ENCODE peak calls at places on chromosomes 6 and 20, in five cellular contexts. One of them, this sample, is unnamed.

GRCh38 chr6:162151050-162151658 is 576.4 kb downstream of the PRKN start:
- DNase-seq in endodermal cell: no peak
- DNase-seq in IMR-90: no peak
- DNase-seq in mammary epithelial cell: no peak
- DNase-seq in fibroblast of lung: peak; percentile 61
- DNase-seq in this sample: no peak

GRCh38 chr6:42727084-42727601 is 4.7 kb upstream of the PRPH2 start:
- DNase-seq in mammary epithelial cell: no peak
- DNase-seq in IMR-90: peak; percentile 21
- DNase-seq in fibroblast of lung: peak; percentile 47
- DNase-seq in endodermal cell: no peak
- DNase-seq in this sample: peak; percentile 40

GRCh38 chr6:163415620-163416379 is 1.3 kb downstream of the QKI start:
- DNase-seq in mammary epithelial cell: peak; percentile 56
- DNase-seq in endodermal cell: peak; percentile 72
- DNase-seq in fibroblast of lung: peak; percentile 66
- DNase-seq in IMR-90: peak; percentile 52
- DNase-seq in this sample: no peak

GRCh38 chr6:104789770-104790190 is 69.9 kb downstream of the HACE1 start:
- DNase-seq in fibroblast of lung: peak; percentile 58
- DNase-seq in mammary epithelial cell: peak; percentile 46
- DNase-seq in endodermal cell: no peak
- DNase-seq in IMR-90: peak; percentile 55
- DNase-seq in this sample: no peak

GRCh38 chr6:134060491-134061106 is 8.2 kb upstream of the SLC2A12 start:
- DNase-seq in mammary epithelial cell: no peak
- DNase-seq in IMR-90: peak; percentile 79
- DNase-seq in fibroblast of lung: peak; percentile 60
- DNase-seq in endodermal cell: peak; percentile 66
- DNase-seq in this sample: no peak

GRCh38 chr6:145036848-145037567 is 698.3 kb downstream of the EPM2A start:
- DNase-seq in fibroblast of lung: no peak
- DNase-seq in endodermal cell: no peak
- DNase-seq in IMR-90: peak; percentile 19
- DNase-seq in mammary epithelial cell: peak; percentile 14
- DNase-seq in this sample: no peak

GRCh38 chr20:20875716-20876115 is 163.3 kb upstream of the RALGAPA2 start:
- DNase-seq in fibroblast of lung: no peak
- DNase-seq in endodermal cell: no peak
- DNase-seq in IMR-90: no peak
- DNase-seq in mammary epithelial cell: no peak
- DNase-seq in this sample: no peak

GRCh38 chr20:53402233-53403005 is 191.2 kb downstream of the ZNF217 start:
- DNase-seq in IMR-90: no peak
- DNase-seq in endodermal cell: no peak
- DNase-seq in fibroblast of lung: no peak
- DNase-seq in mammary epithelial cell: no peak
- DNase-seq in this sample: no peak

GRCh38 chr20:62732766-62733165 is 24.1 kb downstream of the NTSR1 start:
- DNase-seq in endodermal cell: no peak
- DNase-seq in fibroblast of lung: no peak
- DNase-seq in IMR-90: no peak
- DNase-seq in mammary epithelial cell: no peak
- DNase-seq in this sample: no peak

DNA sequence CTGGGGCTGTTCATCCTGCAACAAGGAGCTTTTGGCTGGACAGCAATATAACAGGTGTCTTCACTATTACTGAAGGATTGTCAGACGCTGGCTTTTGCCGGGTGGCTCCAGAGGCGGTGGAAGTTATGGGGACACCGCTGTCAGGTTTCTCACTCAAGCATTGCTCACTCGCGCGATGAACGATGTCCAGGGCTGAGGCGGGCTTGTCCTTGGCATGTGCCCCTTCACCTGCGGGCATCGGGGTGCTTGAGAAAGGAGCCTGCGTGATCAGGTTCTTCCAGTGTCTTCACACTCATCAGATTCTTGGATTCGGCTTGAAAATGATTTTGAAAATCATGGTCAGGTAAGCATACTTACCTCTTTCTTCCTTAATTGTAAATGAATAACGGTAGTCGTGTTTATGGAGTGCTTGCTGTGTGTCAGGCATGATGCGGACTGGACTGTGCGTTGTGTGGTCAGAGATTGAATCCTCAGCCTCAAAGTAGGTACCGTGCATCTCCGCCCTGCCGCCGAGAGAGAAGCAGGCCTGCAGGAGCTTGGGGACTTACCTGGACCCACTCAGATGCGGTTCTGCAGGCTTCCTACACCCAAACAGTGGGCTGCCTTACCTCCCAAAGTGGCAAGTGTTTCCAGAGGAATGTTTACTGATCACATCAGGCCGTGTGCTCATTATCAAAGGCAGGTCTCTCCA is 18.3 kb upstream of the PYGB start:
- DNase-seq in IMR-90: no peak
- DNase-seq in mammary epithelial cell: no peak
- DNase-seq in endodermal cell: no peak
- DNase-seq in fibroblast of lung: no peak
- DNase-seq in this sample: no peak
- H3K9ac ChIP-seq in IMR-90: no peak overlapping the region
- H3K9ac ChIP-seq in mammary epithelial cell: no peak overlapping the region
- H3K9ac ChIP-seq in endodermal cell: no peak overlapping the region
- H3K9ac ChIP-seq in fibroblast of lung: no peak overlapping the region
- H3K9ac ChIP-seq in this sample: peak overlapping the region; percentile 55

DNA sequence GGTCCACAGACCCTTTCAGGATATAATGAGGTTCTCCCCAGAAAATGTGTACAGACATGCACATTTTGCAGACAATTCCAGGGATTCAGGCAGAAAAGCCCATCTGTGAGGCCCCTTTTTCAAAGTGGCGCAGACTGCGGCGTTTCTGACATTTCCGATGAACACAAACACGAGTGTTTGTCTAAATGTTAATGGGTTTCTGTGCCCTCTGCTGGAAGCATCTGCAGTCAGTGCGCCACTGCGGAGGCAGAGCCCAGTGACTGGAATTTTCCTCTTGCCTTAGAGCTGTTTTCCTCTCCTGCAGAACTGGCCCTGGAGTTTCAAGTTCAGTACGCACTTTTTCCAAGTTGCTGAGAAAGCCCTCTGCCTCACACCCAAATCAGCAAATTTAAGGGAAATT is 15.3 kb downstream of the ANKRD60 start:
- DNase-seq in endodermal cell: no peak
- DNase-seq in fibroblast of lung: no peak
- DNase-seq in IMR-90: no peak
- DNase-seq in mammary epithelial cell: no peak
- DNase-seq in this sample: no peak
- TF ChIP-seq CTCF in endodermal cell: no peak
- TF ChIP-seq CTCF in fibroblast of lung: peak; percentile 19
- TF ChIP-seq CTCF in IMR-90: peak; percentile 21
- TF ChIP-seq CTCF in mammary epithelial cell: peak; percentile 12
- TF ChIP-seq CTCF in this sample: no peak

DNA sequence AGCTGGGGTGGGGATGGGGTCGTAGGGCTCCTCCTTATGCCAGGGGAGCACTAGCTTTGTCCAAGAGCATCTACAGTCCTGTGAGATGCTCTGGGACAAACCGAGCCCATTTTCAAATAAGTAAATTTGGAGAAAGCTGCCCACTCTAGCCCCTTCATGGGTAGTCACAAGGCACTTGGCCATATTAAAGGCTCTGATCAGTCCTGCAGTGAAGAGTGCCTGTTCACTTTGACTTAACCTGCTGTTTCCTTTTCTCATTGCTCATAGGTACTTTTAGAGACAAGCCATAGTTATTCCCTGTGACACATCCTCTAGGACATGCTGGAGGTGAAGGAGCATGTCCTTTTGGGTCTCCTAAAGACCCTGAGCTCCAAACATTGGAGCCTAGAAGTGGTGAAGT is 38.4 kb downstream of the FAM110A start:
- DNase-seq in IMR-90: no peak
- DNase-seq in mammary epithelial cell: no peak
- DNase-seq in fibroblast of lung: no peak
- DNase-seq in endodermal cell: no peak
- DNase-seq in this sample: no peak
- H3K36me3 ChIP-seq in IMR-90: no peaks in the 10 kb centered on the region
- H3K36me3 ChIP-seq in mammary epithelial cell: no peaks in the 10 kb centered on the region
- H3K36me3 ChIP-seq in fibroblast of lung: no peaks in the 10 kb centered on the region
- H3K36me3 ChIP-seq in endodermal cell: no peaks in the 10 kb centered on the region
- H3K36me3 ChIP-seq in this sample: no peaks in the 10 kb centered on the region

GRCh38 chr6:48024956-48025355 is 86.0 kb downstream of the PTCHD4 start:
- DNase-seq in mammary epithelial cell: no peak
- DNase-seq in endodermal cell: no peak
- DNase-seq in IMR-90: no peak
- DNase-seq in fibroblast of lung: no peak
- DNase-seq in this sample: no peak

GRCh38 chr6:48032156-48032555 is 78.8 kb downstream of the PTCHD4 start:
- DNase-seq in mammary epithelial cell: peak; percentile 87
- DNase-seq in fibroblast of lung: peak; percentile 96
- DNase-seq in IMR-90: peak; percentile 81
- DNase-seq in endodermal cell: no peak
- DNase-seq in this sample: no peak

GRCh38 chr6:48021904-48022303 is 89.1 kb downstream of the PTCHD4 start:
- DNase-seq in mammary epithelial cell: no peak
- DNase-seq in IMR-90: no peak
- DNase-seq in fibroblast of lung: no peak
- DNase-seq in endodermal cell: no peak
- DNase-seq in this sample: no peak

DNA sequence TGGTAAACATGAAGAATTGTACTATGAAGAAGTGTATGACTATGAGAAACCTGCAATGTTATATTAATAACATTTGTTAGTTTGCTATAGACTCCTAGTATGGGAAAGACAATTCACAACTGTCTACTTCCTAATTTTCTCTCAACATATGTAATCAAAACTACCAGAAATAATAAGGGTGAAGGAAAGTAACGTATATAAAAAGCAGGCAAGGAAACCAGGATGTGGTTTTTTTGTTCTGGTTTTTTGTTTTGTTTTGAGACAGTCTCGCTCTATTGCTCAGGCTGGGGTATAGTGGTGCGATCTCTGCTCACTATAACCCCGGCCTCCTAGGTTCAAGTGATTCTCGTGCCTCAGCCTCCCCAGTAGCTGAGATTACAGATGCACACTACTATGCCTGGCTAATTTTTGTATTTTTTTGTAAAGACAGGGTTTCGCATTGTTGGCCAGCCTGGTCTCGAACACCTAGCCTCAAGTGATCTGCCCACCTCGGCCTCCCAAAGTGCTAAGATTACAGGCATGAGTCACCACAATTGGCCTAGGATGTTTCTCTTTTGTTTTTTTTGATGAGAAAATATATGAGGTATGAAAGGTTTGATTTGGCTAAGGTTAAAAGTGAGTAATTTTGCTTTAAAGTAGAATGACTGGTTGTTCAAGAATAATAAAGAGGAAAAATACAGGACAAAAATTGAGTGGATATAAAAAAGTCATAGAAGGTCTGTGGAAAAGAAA is 83.1 kb downstream of the PTCHD4 start:
- DNase-seq in fibroblast of lung: no peak
- DNase-seq in IMR-90: no peak
- DNase-seq in endodermal cell: no peak
- DNase-seq in mammary epithelial cell: peak; percentile 9
- DNase-seq in this sample: no peak
- H3K9ac ChIP-seq in fibroblast of lung: no peak overlapping the region
- H3K9ac ChIP-seq in IMR-90: no peak overlapping the region
- H3K9ac ChIP-seq in endodermal cell: no peak overlapping the region
- H3K9ac ChIP-seq in mammary epithelial cell: no peak overlapping the region
- H3K9ac ChIP-seq in this sample: no peak overlapping the region

GRCh38 chr6:169366177-169366901 is 112.7 kb upstream of the THBS2 start:
- DNase-seq in endodermal cell: no peak
- DNase-seq in fibroblast of lung: no peak
- DNase-seq in mammary epithelial cell: no peak
- DNase-seq in IMR-90: no peak
- DNase-seq in this sample: no peak

GRCh38 chr6:169370054-169370453 is 116.4 kb upstream of the THBS2 start:
- DNase-seq in IMR-90: peak; percentile 29
- DNase-seq in fibroblast of lung: no peak
- DNase-seq in endodermal cell: peak; percentile 57
- DNase-seq in mammary epithelial cell: peak; percentile 58
- DNase-seq in this sample: no peak

GRCh38 chr6:169367507-169367906 is 113.9 kb upstream of the THBS2 start:
- DNase-seq in fibroblast of lung: no peak
- DNase-seq in mammary epithelial cell: no peak
- DNase-seq in endodermal cell: no peak
- DNase-seq in IMR-90: no peak
- DNase-seq in this sample: no peak

GRCh38 chr6:169370666-169371343 is 117.2 kb upstream of the THBS2 start:
- DNase-seq in mammary epithelial cell: no peak
- DNase-seq in fibroblast of lung: no peak
- DNase-seq in IMR-90: no peak
- DNase-seq in endodermal cell: no peak
- DNase-seq in this sample: no peak

DNA sequence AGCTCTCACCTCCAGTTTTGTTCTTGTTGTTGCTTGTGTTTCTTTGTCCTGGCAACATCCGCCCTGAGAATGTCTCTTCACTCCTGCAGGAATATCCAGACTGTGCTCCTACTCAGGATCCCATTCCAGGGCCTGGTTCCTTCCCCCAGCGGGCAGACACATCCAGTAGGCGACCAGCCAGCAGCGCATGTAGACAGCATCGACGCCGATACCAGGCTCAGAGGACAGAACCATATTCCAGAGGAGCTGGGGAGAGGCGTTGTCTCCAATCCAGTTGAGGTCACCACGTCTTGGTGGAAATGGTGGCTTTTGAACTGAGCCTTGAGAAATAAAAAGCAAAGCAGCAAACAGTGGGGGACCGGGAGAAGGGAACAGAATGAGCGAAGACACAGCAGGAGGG is 114.6 kb upstream of the THBS2 start:
- DNase-seq in endodermal cell: no peak
- DNase-seq in mammary epithelial cell: no peak
- DNase-seq in IMR-90: no peak
- DNase-seq in fibroblast of lung: no peak
- DNase-seq in this sample: no peak
- TF ChIP-seq CTCF in endodermal cell: no peak
- TF ChIP-seq CTCF in mammary epithelial cell: no peak
- TF ChIP-seq CTCF in IMR-90: no peak
- TF ChIP-seq CTCF in fibroblast of lung: no peak
- TF ChIP-seq CTCF in this sample: no peak

GRCh38 chr6:142915129-142915697 is 29.8 kb downstream of the HIVEP2 start:
- DNase-seq in mammary epithelial cell: no peak
- DNase-seq in IMR-90: no peak
- DNase-seq in fibroblast of lung: no peak
- DNase-seq in endodermal cell: peak; percentile 68
- DNase-seq in this sample: no peak
- H3K36me3 ChIP-seq in mammary epithelial cell: no peaks in the 10 kb centered on the region
- H3K36me3 ChIP-seq in IMR-90: peaks cover 2% of the 10 kb centered on the region
- H3K36me3 ChIP-seq in fibroblast of lung: no peaks in the 10 kb centered on the region
- H3K36me3 ChIP-seq in endodermal cell: no peaks in the 10 kb centered on the region
- H3K36me3 ChIP-seq in this sample: no peaks in the 10 kb centered on the region

DNA sequence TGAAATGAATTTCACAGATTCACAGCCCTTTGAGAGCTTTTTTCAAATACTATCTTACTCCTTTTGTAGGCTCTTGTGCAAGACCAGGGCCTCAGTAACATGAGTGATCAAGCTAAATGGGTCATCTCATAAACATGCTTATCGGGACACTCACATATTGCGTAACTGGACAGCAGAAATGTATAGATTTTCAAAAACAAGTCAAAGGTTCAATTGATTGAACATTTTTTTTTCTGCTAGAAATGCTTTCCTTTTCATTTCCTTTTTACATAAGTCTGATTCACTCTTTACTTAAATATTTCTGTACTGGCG is 8.7 kb upstream of the SALL4 start:
- DNase-seq in fibroblast of lung: peak; percentile 76
- DNase-seq in IMR-90: peak; percentile 81
- DNase-seq in endodermal cell: no peak
- DNase-seq in mammary epithelial cell: no peak
- DNase-seq in this sample: no peak
- H3K9ac ChIP-seq in fibroblast of lung: no peak overlapping the region
- H3K9ac ChIP-seq in IMR-90: no peak overlapping the region
- H3K9ac ChIP-seq in endodermal cell: no peak overlapping the region
- H3K9ac ChIP-seq in mammary epithelial cell: no peak overlapping the region
- H3K9ac ChIP-seq in this sample: no peak overlapping the region

This sample was measured in colonic mucosa.